ENCODE peak calls at places on chromosome 19, in six cellular contexts. M is stimulated activated CD4-positive, alpha-beta T cell treated with anti-CD3 and anti-CD28 coated beads, Interleukin-1b, Interleukin-23, amount 100 ng/mL, for 24 hours; R is Caco-2; L is effector memory CD8-positive, alpha-beta T cell; H is Peyer's patch; J is stimulated activated CD8-positive, alpha-beta memory T cell treated with anti-CD3 and anti-CD28 coated beads, Interleukin-2, amount 100 ng/mL, for 48 hours. Q is an unnamed sample.

GRCh38 chr19:58557253-58558065 is 952 bp downstream of the UBE2M start:
- DNase-seq in M (no peak), R (no peak), L (no peak), H (no peak), J (no peak), Q (no peak)

GRCh38 chr19:48874309-48875135 is 2.3 kb downstream of the PPP1R15A start:
- DNase-seq in M (no peak), R (no peak), L (no peak), H (peak), J (no peak), Q (no peak)

GRCh38 chr19:19452241-19453128 is 47.0 kb downstream of the GATAD2A start:
- DNase-seq in M (no peak), R (no peak), L (peak), H (no peak), J (no peak), Q (no peak)

GRCh38 chr19:52665529-52665928 is 27.4 kb upstream of the ZNF83 start:
- DNase-seq in M (no peak), R (no peak), L (no peak), H (no peak), J (no peak), Q (no peak)

GRCh38 chr19:46610851-46611770 is 10.0 kb downstream of the CALM3 start:
- DNase-seq in M (no peak), R (no peak), L (no peak), H (no peak), J (no peak), Q (no peak)

GRCh38 chr19:51366999-51367564 is 894 bp upstream of the ETFB start:
- DNase-seq in M (no peak), R (no peak), L (peak), H (no peak), J (no peak), Q (no peak)

GRCh38 chr19:37931941-37932655 is 25.1 kb downstream of the SIPA1L3 start:
- DNase-seq in M (no peak), R (peak), L (no peak), H (peak), J (no peak), Q (peak)

GRCh38 chr19:40143612-40144011 is 47.6 kb upstream of the MAP3K10 start:
- DNase-seq in M (no peak), R (no peak), L (no peak), H (no peak), J (no peak), Q (no peak)

GRCh38 chr19:19134687-19135158 is 3.6 kb downstream of the TMEM161A start:
- DNase-seq in M (peak), R (no peak), L (no peak), H (no peak), J (no peak), Q (no peak)

GRCh38 chr19:892243-892996 is 567 bp downstream of the MED16 start:
- DNase-seq in M (no peak), R (no peak), L (no peak), H (no peak), J (peak), Q (no peak)

GRCh38 chr19:18090545-18091216 is 3.9 kb upstream of the IL12RB1 start:
- DNase-seq in M (no peak), R (no peak), L (no peak), H (no peak), J (no peak), Q (no peak)

GRCh38 chr19:18282021-18282787 is 782 bp upstream of the JUND start:
- DNase-seq in M (no peak), R (no peak), L (no peak), H (no peak), J (no peak), Q (no peak)

GRCh38 chr19:18450934-18451836 is 13.3 kb upstream of the ISYNA1 start:
- DNase-seq in M (peak), R (peak), L (peak), H (peak), J (peak), Q (no peak)

GRCh38 chr19:28701491-28701890 is 511.5 kb downstream of the UQCRFS1 start:
- DNase-seq in M (no peak), R (no peak), L (no peak), H (no peak), J (no peak), Q (no peak)

GRCh38 chr19:2645816-2646215 is 56.7 kb downstream of the GNG7 start:
- DNase-seq in M (no peak), R (no peak), L (no peak), H (no peak), J (no peak), Q (no peak)

GRCh38 chr19:11735375-11735774 is 3.4 kb downstream of the ZNF823 start:
- DNase-seq in M (no peak), R (no peak), L (no peak), H (no peak), J (no peak), Q (no peak)

GRCh38 chr19:14476663-14477401 is 1.7 kb upstream of the PTGER1 start:
- DNase-seq in M (no peak), R (peak), L (peak), H (no peak), J (no peak), Q (no peak)

GRCh38 chr19:35495107-35496064 is 5.1 kb upstream of the KRTDAP start:
- DNase-seq in M (peak), R (peak), L (peak), H (peak), J (peak), Q (no peak)

GRCh38 chr19:11069451-11070009 is 19.7 kb upstream of the LDLR start:
- DNase-seq in M (no peak), R (no peak), L (no peak), H (no peak), J (no peak), Q (no peak)

GRCh38 chr19:35793381-35794165 is 18.2 kb downstream of the ARHGAP33 start:
- DNase-seq in M (no peak), R (no peak), L (no peak), H (no peak), J (no peak), Q (no peak)

GRCh38 chr19:45917421-45918091 is 3.0 kb upstream of the NANOS2 start:
- DNase-seq in M (no peak), R (no peak), L (no peak), H (no peak), J (no peak), Q (no peak)

GRCh38 chr19:22616659-22617058 is 17.5 kb upstream of the ZNF492 start:
- DNase-seq in M (no peak), R (no peak), L (no peak), H (no peak), J (no peak), Q (no peak)

GRCh38 chr19:51552996-51553725 is 17.9 kb upstream of the ZNF175 start:
- DNase-seq in M (peak), R (peak), L (no peak), H (peak), J (peak), Q (no peak)

GRCh38 chr19:15072930-15073647 is 8.9 kb upstream of the OR1I1 start:
- DNase-seq in M (no peak), R (peak), L (no peak), H (no peak), J (no peak), Q (no peak)

GRCh38 chr19:40266912-40267600 is 18.1 kb downstream of the AKT2 start:
- DNase-seq in M (no peak), R (no peak), L (no peak), H (no peak), J (no peak), Q (no peak)

GRCh38 chr19:55383789-55384575 is at the start of gene TMEM238:
- DNase-seq in M (peak), R (peak), L (no peak), H (peak), J (peak), Q (peak)

Q was measured in pulmonary artery endothelial cell.